ENCODE peak calls at places on chromosomes 2 and 18, in nine cellular contexts. Y is A549, G is HCT116, S is HL-60, I is K562, H is Panc1, P is GM12878, C is SK-N-SH, B is HepG2. W is an unnamed sample.
A peak's percentile ranks its signal among the peaks of the same experiment; 100 is the strongest.

GRCh38 chr2:26449278-26450030 is 28.5 kb downstream of the OTOF start:
- DNase-seq in P (no peak), I (no peak), G (no peak), Y (no peak), B (no peak), H (no peak), S (no peak), C (no peak), W (no peak)

GRCh38 chr2:235911633-235912032 is 256.6 kb downstream of the GBX2 start:
- DNase-seq in Y (no peak), B (no peak), P (no peak), I (no peak), S (no peak), C (no peak), H (no peak), G (no peak), W (peak; percentile 32)

GRCh38 chr2:178874529-178875240 is 67.5 kb upstream of the TTN start:
- DNase-seq in G (no peak), S (no peak), H (no peak), Y (no peak), I (no peak), C (no peak), P (no peak), B (no peak), W (no peak)

GRCh38 chr2:56448403-56448998 is 264.7 kb downstream of the CCDC85A start:
- DNase-seq in C (no peak), H (no peak), P (no peak), B (peak; percentile 3), Y (peak; percentile 5), G (no peak), I (no peak), S (no peak), W (no peak)

GRCh38 chr2:72415256-72415655 is 267.6 kb upstream of the CYP26B1 start:
- DNase-seq in I (no peak), H (no peak), P (no peak), B (no peak), C (peak; percentile 10), Y (no peak), S (no peak), G (no peak), W (no peak)

GRCh38 chr18:41872206-41872605 is 82.8 kb upstream of the PIK3C3 start:
- DNase-seq in S (no peak), G (no peak), B (no peak), C (no peak), H (no peak), I (no peak), Y (no peak), P (no peak), W (no peak)

GRCh38 chr2:241860184-241861078 is 1.7 kb upstream of the PDCD1 start:
- DNase-seq in G (no peak), S (no peak), C (peak; percentile 48), P (no peak), I (no peak), H (no peak), B (no peak), Y (no peak), W (no peak)

GRCh38 chr2:163723881-163724280 is 11.9 kb downstream of the FIGN start:
- DNase-seq in G (no peak), P (no peak), B (no peak), C (no peak), S (no peak), I (no peak), Y (no peak), H (no peak), W (no peak)

GRCh38 chr2:70958759-70959158 is 19.7 kb upstream of the ANKRD53 start:
- DNase-seq in P (no peak), S (no peak), Y (no peak), G (no peak), B (no peak), H (no peak), I (no peak), C (no peak), W (no peak)

GRCh38 chr2:136423516-136423996 is 305.6 kb upstream of the CXCR4 start:
- DNase-seq in B (peak; percentile 61), Y (peak; percentile 43), C (peak; percentile 85), H (peak; percentile 35), I (peak; percentile 81), G (peak; percentile 55), S (peak; percentile 31), P (no peak), W (peak; percentile 93)

GRCh38 chr2:199441759-199442158 is 16.0 kb downstream of the SATB2 start:
- DNase-seq in I (no peak), H (no peak), S (no peak), B (no peak), P (no peak), Y (no peak), C (no peak), G (no peak), W (no peak)

GRCh38 chr2:5530022-5530696 is 162.0 kb upstream of the SOX11 start:
- DNase-seq in P (no peak), I (no peak), H (no peak), Y (no peak), S (no peak), B (no peak), C (peak; percentile 61), G (no peak), W (no peak)

GRCh38 chr2:226836548-226836885 is 663 bp downstream of the RHBDD1 start:
- DNase-seq in G (no peak), Y (no peak), P (no peak), C (peak; percentile 8), H (no peak), S (no peak), I (no peak), B (no peak), W (no peak)

GRCh38 chr18:13500891-13501887 is 225.2 kb downstream of the FAM210A start:
- DNase-seq in B (no peak), G (no peak), P (no peak), C (no peak), I (no peak), S (no peak), H (no peak), Y (no peak), W (peak; percentile 47)

GRCh38 chr2:221156335-221156734 is 415.8 kb downstream of the EPHA4 start:
- DNase-seq in P (no peak), G (peak; percentile 16), C (no peak), H (no peak), B (no peak), Y (no peak), S (no peak), I (no peak), W (peak; percentile 55)

GRCh38 chr2:238881353-238882082 is 33.6 kb downstream of the TWIST2 start:
- DNase-seq in S (no peak), G (no peak), P (no peak), H (no peak), Y (no peak), C (no peak), B (no peak), I (no peak), W (no peak)

GRCh38 chr18:44079602-44080001 is 601.1 kb upstream of the SETBP1 start:
- DNase-seq in B (peak; percentile 4), S (no peak), I (no peak), Y (no peak), C (no peak), H (no peak), G (no peak), P (no peak), W (no peak)

GRCh38 chr18:12307251-12307736 is 747 bp upstream of the TUBB6 start:
- DNase-seq in P (no peak), S (no peak), H (no peak), G (no peak), C (peak; percentile 50), Y (no peak), B (no peak), I (no peak), W (peak; percentile 64)

GRCh38 chr2:10486601-10487079 is 38.5 kb upstream of the ODC1 start:
- DNase-seq in B (peak; percentile 39), G (no peak), I (no peak), H (no peak), Y (no peak), C (no peak), S (no peak), P (no peak), W (no peak)
- TF ChIP-seq REST in B (no peak), G (no peak), I (no peak), H (no peak), Y (no peak), C (no peak), S (no peak), P (no peak), W (no peak)

GRCh38 chr2:105822186-105822585 is 77.5 kb downstream of the NCK2 start:
- DNase-seq in Y (no peak), B (peak; percentile 16), S (no peak), I (no peak), C (no peak), P (no peak), H (no peak), G (no peak), W (no peak)
- TF ChIP-seq REST in Y (no peak), B (no peak), S (no peak), I (no peak), C (no peak), P (no peak), H (no peak), G (no peak), W (no peak)

GRCh38 chr2:9398881-9399805 is 24.2 kb downstream of the ITGB1BP1 start:
- DNase-seq in I (no peak), G (no peak), C (no peak), S (no peak), B (no peak), Y (no peak), H (no peak), P (no peak), W (no peak)
- TF ChIP-seq REST in I (no peak), G (no peak), C (no peak), S (no peak), B (no peak), Y (no peak), H (no peak), P (no peak), W (no peak)

GRCh38 chr2:134280231-134280630 is 26.4 kb downstream of the MGAT5 start:
- DNase-seq in P (no peak), I (no peak), B (no peak), H (no peak), Y (no peak), S (no peak), C (no peak), G (no peak), W (no peak)
- TF ChIP-seq REST in P (no peak), I (no peak), B (no peak), H (no peak), Y (no peak), S (no peak), C (no peak), G (no peak), W (no peak)

GRCh38 chr2:85145116-85145820 is 12.1 kb downstream of the TCF7L1 start:
- DNase-seq in G (no peak), C (no peak), B (no peak), S (no peak), I (no peak), H (no peak), P (no peak), Y (no peak), W (no peak)
- TF ChIP-seq REST in G (no peak), C (no peak), B (no peak), S (no peak), I (no peak), H (no peak), P (no peak), Y (no peak), W (no peak)

GRCh38 chr18:48957136-48957535 is 6.4 kb upstream of the SMAD7 start:
- DNase-seq in S (no peak), Y (no peak), I (no peak), H (no peak), G (no peak), B (no peak), P (no peak), C (no peak), W (no peak)
- TF ChIP-seq REST in S (no peak), Y (no peak), I (no peak), H (no peak), G (no peak), B (no peak), P (no peak), C (no peak), W (no peak)